ENCODE peak calls at places on chromosome 14, in eight cellular contexts. L, S, V, D, Y, O, W and T are unnamed samples.
A peak's percentile ranks its signal among the peaks of the same experiment; 100 is the strongest.

GRCh38 chr14:58193542-58193941 is 6.4 kb upstream of the ACTR10 start:
- DNase-seq in L (no peak), S (no peak), V (peak; percentile 47), D (no peak), Y (no peak), O (no peak), W (no peak), T (no peak)

GRCh38 chr14:22549981-22550670 is 38.9 kb downstream of the DAD1 start:
- DNase-seq in L (no peak), S (no peak), V (peak; percentile 67), D (no peak), Y (no peak), O (peak; percentile 51), W (no peak), T (no peak)

GRCh38 chr14:84927096-84927910 is 602.6 kb upstream of the FLRT2 start:
- DNase-seq in L (no peak), S (no peak), V (no peak), D (no peak), Y (no peak), O (no peak), W (no peak), T (no peak)

GRCh38 chr14:75487155-75487671 is 35.1 kb upstream of the BATF start:
- DNase-seq in L (no peak), S (no peak), V (no peak), D (no peak), Y (no peak), O (no peak), W (no peak), T (no peak)

GRCh38 chr14:24986206-24986893 is 63.6 kb downstream of the STXBP6 start:
- DNase-seq in L (no peak), S (no peak), V (no peak), D (no peak), Y (peak; percentile 28), O (no peak), W (no peak), T (no peak)

GRCh38 chr14:47917344-47917954 is 242.0 kb upstream of the MDGA2 start:
- DNase-seq in L (peak; percentile 21), S (peak; percentile 17), V (no peak), D (no peak), Y (no peak), O (no peak), W (no peak), T (peak; percentile 83)

GRCh38 chr14:98270201-98270600 is 1001.8 kb downstream of the BCL11B start:
- DNase-seq in L (no peak), S (no peak), V (no peak), D (no peak), Y (no peak), O (no peak), W (no peak), T (no peak)

GRCh38 chr14:53613404-53614253 is 343.0 kb downstream of the BMP4 start:
- DNase-seq in L (no peak), S (peak; percentile 46), V (no peak), D (no peak), Y (no peak), O (no peak), W (no peak), T (peak; percentile 76)

GRCh38 chr14:68397827-68398226 is 395.0 kb downstream of the ZFP36L1 start:
- DNase-seq in L (no peak), S (no peak), V (peak; percentile 94), D (no peak), Y (no peak), O (no peak), W (no peak), T (no peak)

GRCh38 chr14:50947446-50947845 is 3.2 kb upstream of the PYGL start:
- DNase-seq in L (no peak), S (no peak), V (no peak), D (no peak), Y (no peak), O (no peak), W (no peak), T (no peak)

GRCh38 chr14:69713127-69713800 is 53.7 kb upstream of the SRSF5 start:
- DNase-seq in L (no peak), S (peak; percentile 45), V (no peak), D (no peak), Y (no peak), O (no peak), W (peak; percentile 65), T (peak; percentile 89)

GRCh38 chr14:38208825-38209562 is 1.3 kb downstream of the SSTR1 start:
- DNase-seq in L (peak; percentile 9), S (peak; percentile 26), V (peak; percentile 89), D (no peak), Y (peak; percentile 13), O (no peak), W (peak; percentile 88), T (peak; percentile 83)

GRCh38 chr14:79279645-79280399 is 931.5 kb downstream of the DIO2 start:
- DNase-seq in L (no peak), S (no peak), V (peak; percentile 32), D (no peak), Y (no peak), O (no peak), W (peak; percentile 25), T (peak; percentile 59)

GRCh38 chr14:63551338-63551737 is 8.2 kb upstream of the PPP2R5E start:
- DNase-seq in L (no peak), S (no peak), V (peak; percentile 59), D (no peak), Y (no peak), O (no peak), W (no peak), T (no peak)

GRCh38 chr14:89336338-89336737 is 80.7 kb downstream of the FOXN3 start:
- DNase-seq in L (no peak), S (no peak), V (no peak), D (no peak), Y (no peak), O (no peak), W (no peak), T (no peak)

GRCh38 chr14:70893842-70894237 is 13.4 kb upstream of the PCNX1 start:
- DNase-seq in L (no peak), S (no peak), V (no peak), D (no peak), Y (no peak), O (no peak), W (no peak), T (no peak)

GRCh38 chr14:56796259-56796658 is 14.0 kb downstream of the OTX2 start:
- DNase-seq in L (no peak), S (no peak), V (no peak), D (no peak), Y (no peak), O (no peak), W (no peak), T (peak; percentile 75)